ENCODE peak calls at places on chromosomes 11 and 22, in four cellular contexts. G, K, T and Q are unnamed samples.

GRCh38 chr22:19240813-19241592 is 50.5 kb downstream of the CLTCL1 start:
- DNase-seq in T (no peak), K (no peak), G (no peak), Q (no peak)

GRCh38 chr11:7186190-7186589 is 65.5 kb upstream of the SYT9 start:
- DNase-seq in G (no peak), K (peak), T (no peak), Q (peak)

GRCh38 chr11:134667505-134667904 is 255.5 kb upstream of the B3GAT1 start:
- DNase-seq in K (no peak), T (no peak), G (no peak), Q (no peak)

GRCh38 chr11:66124564-66124963 is 54.5 kb downstream of the PACS1 start:
- DNase-seq in K (peak), G (no peak), T (no peak), Q (peak)

GRCh38 chr11:69040581-69041260 is 8.0 kb upstream of the TPCN2 start:
- DNase-seq in K (peak), T (peak), G (no peak), Q (peak)

GRCh38 chr11:57081356-57081755 is 92.6 kb downstream of the OR5AK2 start:
- DNase-seq in T (no peak), K (no peak), G (no peak), Q (no peak)

GRCh38 chr11:62923634-62924411 is 2.7 kb upstream of the CHRM1 start:
- DNase-seq in T (no peak), G (no peak), K (no peak), Q (no peak)

GRCh38 chr22:44821741-44822425 is 69.5 kb downstream of the ARHGAP8 start:
- DNase-seq in G (no peak), K (no peak), T (no peak), Q (no peak)

GRCh38 chr11:11798586-11799438 is 43.0 kb upstream of the USP47 start:
- DNase-seq in G (peak), T (peak), K (peak), Q (peak)

GRCh38 chr11:116661056-116661455 is 111.7 kb downstream of the BUD13 start:
- DNase-seq in G (no peak), K (no peak), T (no peak), Q (no peak)

GRCh38 chr11:23310276-23310675 is 450.0 kb upstream of the CCDC179 start:
- DNase-seq in K (peak), G (no peak), T (no peak), Q (peak)

GRCh38 chr11:17932472-17932871 is 80.4 kb downstream of the SERGEF start:
- DNase-seq in G (no peak), T (no peak), K (no peak), Q (no peak)

GRCh38 chr11:97007283-97007682 is 617.5 kb downstream of the JRKL start:
- DNase-seq in G (no peak), T (no peak), K (no peak), Q (no peak)

GRCh38 chr22:23044570-23044969 is 25.7 kb upstream of the GNAZ start:
- DNase-seq in T (no peak), K (no peak), G (no peak), Q (no peak)

GRCh38 chr11:8087185-8087584 is 6.2 kb downstream of the TUB start:
- DNase-seq in G (no peak), K (no peak), T (no peak), Q (no peak)

GRCh38 chr11:66331542-66332370 is 4.5 kb downstream of the RIN1 start:
- DNase-seq in G (no peak), K (no peak), T (no peak), Q (no peak)

GRCh38 chr22:42078469-42079318 is 806 bp upstream of the SMDT1 start:
- DNase-seq in G (no peak), T (no peak), K (peak), Q (peak)

GRCh38 chr22:28821452-28821851 is 21.1 kb upstream of the XBP1 start:
- DNase-seq in K (no peak), T (no peak), G (no peak), Q (no peak)